ENCODE peak calls at places on chromosome 16, in nine cellular contexts. C is hepatocyte, N is PC-3, P is OCI-LY7, K is GM23338, T is neural progenitor cell, R is SK-N-SH, W is HCT116, G is MM.1S. B is an unnamed sample.

GRCh38 chr16:11052080-11052808 is 107.9 kb downstream of the CLEC16A start:
- DNase-seq in K (no peak), N (no peak), P (no peak), R (no peak), W (no peak), C (no peak), T (no peak), G (no peak), B (no peak)

GRCh38 chr16:66006485-66006884 is 360.0 kb upstream of the CDH5 start:
- DNase-seq in R (no peak), G (peak; percentile 39), C (no peak), N (no peak), P (no peak), K (no peak), W (no peak), T (no peak), B (no peak)

GRCh38 chr16:87288753-87289362 is 28.3 kb downstream of the C16orf95 start:
- DNase-seq in T (no peak), N (no peak), P (no peak), G (no peak), R (no peak), K (no peak), C (no peak), W (no peak), B (peak; percentile 8)

GRCh38 chr16:4266372-4266771 is 6.5 kb downstream of the TFAP4 start:
- DNase-seq in K (peak; percentile 79), P (peak; percentile 49), G (no peak), T (no peak), C (no peak), N (peak; percentile 21), W (peak; percentile 49), R (peak; percentile 71), B (no peak)

GRCh38 chr16:3063617-3064389 is 1.6 kb upstream of the IL32 start:
- DNase-seq in R (no peak), T (no peak), G (no peak), P (no peak), W (no peak), K (peak; percentile 57), N (no peak), C (no peak), B (no peak)

GRCh38 chr16:2371421-2371820 is 30.9 kb upstream of the ABCA3 start:
- DNase-seq in N (no peak), C (no peak), R (no peak), K (no peak), P (no peak), G (no peak), W (no peak), T (no peak), B (no peak)

GRCh38 chr16:46871587-46871986 is 12.6 kb upstream of the GPT2 start:
- DNase-seq in T (no peak), R (no peak), N (no peak), P (no peak), K (no peak), C (no peak), W (no peak), G (no peak), B (no peak)

GRCh38 chr16:67254809-67255552 is 6.2 kb downstream of the SLC9A5 start:
- DNase-seq in G (no peak), P (no peak), C (no peak), N (no peak), T (no peak), K (no peak), R (no peak), W (no peak), B (no peak)

GRCh38 chr16:16879567-16880251 is 500.8 kb downstream of the NPIPA7 start:
- DNase-seq in K (no peak), W (no peak), T (no peak), C (no peak), N (no peak), G (no peak), R (no peak), P (no peak), B (no peak)

DNA sequence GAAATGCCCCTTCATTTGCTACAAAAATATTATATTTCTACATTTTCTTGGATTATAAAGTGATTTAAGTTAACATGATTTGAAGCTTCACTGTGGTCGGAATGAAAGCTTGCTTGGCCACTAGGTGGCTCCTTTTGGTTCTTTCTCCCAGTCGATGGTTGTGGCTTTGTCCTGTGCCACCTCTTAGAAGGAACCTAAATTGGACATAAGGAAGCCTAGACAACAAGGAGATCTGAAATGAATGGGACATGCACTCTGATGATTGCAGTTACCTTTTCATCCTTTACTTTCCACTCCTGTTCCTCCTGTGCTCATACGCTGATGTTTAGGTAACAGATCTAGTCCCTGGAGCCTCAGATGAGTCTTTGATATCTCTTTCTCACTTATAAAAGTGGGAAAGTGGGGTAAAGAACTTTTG is 39.2 kb downstream of the FTO start:
- DNase-seq in P (peak; percentile 34), N (peak; percentile 43), W (peak; percentile 55), G (no peak), C (peak; percentile 25), R (no peak), T (peak; percentile 51), K (peak; percentile 73), B (peak; percentile 55)
- TF ChIP-seq EZH2phosphoT487 in P (no peak), N (no peak), W (no peak), G (no peak), C (no peak), R (no peak), T (no peak), K (no peak), B (no peak)

GRCh38 chr16:76705883-76706282 is 428.7 kb downstream of the CNTNAP4 start:
- DNase-seq in C (peak; percentile 11), K (no peak), T (no peak), G (no peak), W (no peak), P (no peak), R (no peak), N (peak; percentile 21), B (no peak)
- TF ChIP-seq EZH2phosphoT487 in C (no peak), K (no peak), T (no peak), G (no peak), W (no peak), P (no peak), R (no peak), N (no peak), B (no peak)

DNA sequence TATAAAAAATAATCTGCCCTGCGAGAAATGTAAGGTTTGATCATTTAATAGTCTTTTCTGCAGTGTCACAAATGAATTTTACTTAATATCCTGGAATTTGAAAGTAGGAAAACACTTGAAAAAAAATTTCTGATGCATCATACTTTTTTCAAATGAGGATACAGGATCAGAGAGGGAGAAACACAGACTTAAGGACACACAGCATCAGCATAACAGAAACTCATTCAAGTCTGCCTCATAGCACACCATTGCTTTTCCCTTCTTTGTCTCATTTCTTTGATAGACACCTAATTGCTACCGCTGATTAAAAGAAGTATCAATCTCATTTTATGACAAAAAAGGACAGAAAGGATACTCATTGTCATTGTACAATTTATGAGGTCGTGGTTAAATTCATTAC is 319.0 kb downstream of the TMEM114 start:
- DNase-seq in R (no peak), N (no peak), G (no peak), T (no peak), W (no peak), K (no peak), P (no peak), C (no peak), B (no peak)
- TF ChIP-seq EZH2phosphoT487 in R (no peak), N (no peak), G (no peak), T (no peak), W (no peak), K (no peak), P (no peak), C (no peak), B (no peak)

GRCh38 chr16:90044111-90044551 is 24.9 kb upstream of the DBNDD1 start:
- DNase-seq in C (peak; percentile 80), T (no peak), K (no peak), N (peak; percentile 91), R (no peak), W (peak; percentile 44), P (no peak), G (no peak), B (no peak)
- TF ChIP-seq EZH2phosphoT487 in C (no peak), T (no peak), K (no peak), N (no peak), R (no peak), W (no peak), P (no peak), G (no peak), B (no peak)

GRCh38 chr16:88940196-88941050 is 36.6 kb downstream of the CBFA2T3 start:
- DNase-seq in N (no peak), C (no peak), G (no peak), W (no peak), P (no peak), K (peak; percentile 61), R (peak; percentile 63), T (peak; percentile 59), B (peak; percentile 27)

GRCh38 chr16:88943131-88943664 is 33.8 kb downstream of the CBFA2T3 start:
- DNase-seq in W (no peak), T (no peak), N (no peak), G (no peak), C (no peak), P (peak; percentile 69), R (no peak), K (no peak), B (no peak)

GRCh38 chr16:88941933-88942909 is 34.8 kb downstream of the CBFA2T3 start:
- DNase-seq in P (peak; percentile 84), T (peak; percentile 82), K (peak; percentile 92), R (peak; percentile 95), N (no peak), G (no peak), C (peak; percentile 64), W (peak; percentile 36), B (peak; percentile 50)

GRCh38 chr16:88939814-88940195 is 37.2 kb downstream of the CBFA2T3 start:
- DNase-seq in N (no peak), W (no peak), P (no peak), G (no peak), T (no peak), K (peak; percentile 34), R (no peak), C (no peak), B (no peak)

DNA sequence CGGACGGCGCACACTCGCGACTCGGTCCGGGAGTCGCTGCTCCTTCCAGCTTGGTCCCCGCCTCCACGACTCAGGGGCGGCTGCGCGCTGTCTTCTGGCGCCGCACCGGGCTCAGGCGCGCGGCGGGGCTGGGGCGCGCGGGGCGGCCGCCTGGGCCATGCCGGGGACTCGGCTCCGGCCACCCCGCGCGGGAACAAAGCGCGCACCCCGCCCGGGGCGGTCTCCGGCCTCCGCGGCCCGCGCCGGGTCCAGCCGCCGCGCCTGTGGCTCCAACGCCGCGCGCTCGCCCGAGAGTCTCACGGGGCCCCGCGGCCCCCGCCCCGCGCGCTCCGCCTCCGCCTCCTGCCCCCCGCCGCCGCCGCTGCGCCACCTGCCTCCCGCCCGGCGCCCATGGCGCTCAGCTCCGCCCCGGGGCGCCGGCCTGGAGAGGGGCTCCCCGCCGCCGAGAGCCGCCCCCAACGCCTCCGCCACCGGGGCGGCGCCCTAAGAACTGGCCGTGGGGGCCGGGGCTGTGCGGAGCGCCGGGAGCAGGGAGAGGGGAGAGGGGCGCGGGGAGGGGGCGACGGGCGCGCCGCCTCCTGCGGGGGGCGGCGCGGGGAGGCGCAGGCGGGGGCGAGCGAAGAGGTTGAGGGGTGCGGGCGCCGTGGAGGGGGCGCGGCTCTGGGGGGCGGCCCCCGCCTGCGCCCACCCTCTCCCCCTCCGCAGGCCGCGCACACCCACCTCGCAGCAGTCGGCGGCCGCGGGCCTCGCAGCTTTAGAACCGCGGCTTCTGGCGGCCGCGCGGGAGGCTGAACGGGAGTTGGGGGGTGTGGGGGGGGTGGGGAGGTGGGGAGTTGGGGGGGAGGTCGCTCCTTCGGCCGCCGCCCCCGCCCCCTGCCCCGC is 35.7 kb downstream of the CBFA2T3 start:
- DNase-seq in C (peak; percentile 59), W (no peak), N (no peak), G (no peak), R (peak; percentile 52), K (peak; percentile 44), T (peak; percentile 68), P (peak; percentile 43), B (peak; percentile 11)
- TF ChIP-seq EZH2phosphoT487 in C (no peak), W (no peak), N (no peak), G (no peak), R (no peak), K (no peak), T (no peak), P (no peak), B (no peak)